ENCODE peak calls at places on chromosome 20, in five cellular contexts. R is RPMI7951; B is activated CD4-positive, alpha-beta T cell treated with anti-CD3 and anti-CD28 coated beads, Interleukin-2, amount 10 ng/mL, durations not matched to agents 7 days and 5 days; A is renal cortical epithelial cell; T is GM20000. X is an unnamed sample.
A peak's percentile ranks its signal among the peaks of the same experiment; 100 is the strongest.

GRCh38 chr20:54084727-54085368 is 14.5 kb upstream of the BCAS1 start:
- DNase-seq in A (peak; percentile 80), B (no peak), T (no peak), R (peak; percentile 86), X (no peak)

GRCh38 chr20:49353348-49353747 is 75.5 kb upstream of the ZNFX1 start:
- DNase-seq in R (no peak), T (no peak), A (no peak), B (no peak), X (no peak)

GRCh38 chr20:58447733-58448391 is 58.8 kb downstream of the VAPB start:
- DNase-seq in B (peak; percentile 70), T (no peak), R (peak; percentile 62), A (peak; percentile 51), X (no peak)

GRCh38 chr20:55386686-55387085 is 618.6 kb downstream of the CBLN4 start:
- DNase-seq in R (no peak), B (no peak), A (peak; percentile 58), T (no peak), X (no peak)

GRCh38 chr20:813386-813785 is 20.1 kb upstream of the FAM110A start:
- DNase-seq in T (no peak), B (no peak), R (no peak), A (no peak), X (no peak)

GRCh38 chr20:25369971-25370370 is 20.7 kb downstream of the ABHD12 start:
- DNase-seq in R (peak; percentile 68), T (no peak), A (no peak), B (no peak), X (no peak)

GRCh38 chr20:31747640-31748039 is 8.6 kb downstream of the TPX2 start:
- DNase-seq in R (peak; percentile 21), T (no peak), B (no peak), A (no peak), X (no peak)

GRCh38 chr20:51837436-51837835 is 35.1 kb upstream of the SALL4 start:
- DNase-seq in A (no peak), T (no peak), B (no peak), R (no peak), X (no peak)

GRCh38 chr20:22227301-22227700 is 357.1 kb downstream of the FOXA2 start:
- DNase-seq in A (no peak), T (no peak), B (no peak), R (no peak), X (no peak)

GRCh38 chr20:6045566-6045965 is 8.3 kb downstream of the LRRN4 start:
- DNase-seq in T (no peak), A (peak; percentile 43), B (no peak), R (peak; percentile 46), X (no peak)